ENCODE peak calls at places on chromosomes 7 and 10, in nine cellular contexts. One of them, this sample, is unnamed.
A peak's percentile ranks its signal among the peaks of the same experiment; 100 is the strongest.

GRCh38 chr7:120564145-120564544 is 291.2 kb downstream of the KCND2 start:
- DNase-seq in fibroblast of the aortic adventitia: no peak
- DNase-seq in aorta: no peak
- DNase-seq in pancreas: no peak
- DNase-seq in NCI-H1105: no peak
- DNase-seq in fibroblast of pulmonary artery: no peak
- DNase-seq in COR-L47: no peak
- DNase-seq in NCI-H69: no peak
- DNase-seq in endothelial cell of umbilical vein: no peak
- DNase-seq in this sample: no peak

GRCh38 chr10:110706690-110707098 is 62.6 kb downstream of the RBM20 start:
- DNase-seq in NCI-H1105: no peak
- DNase-seq in fibroblast of the aortic adventitia: peak; percentile 84
- DNase-seq in fibroblast of pulmonary artery: peak; percentile 60
- DNase-seq in NCI-H69: no peak
- DNase-seq in aorta: no peak
- DNase-seq in endothelial cell of umbilical vein: no peak
- DNase-seq in pancreas: no peak
- DNase-seq in COR-L47: no peak
- DNase-seq in this sample: no peak

GRCh38 chr10:58291538-58292174 is 22.7 kb downstream of the CISD1 start:
- DNase-seq in endothelial cell of umbilical vein: peak; percentile 72
- DNase-seq in COR-L47: peak; percentile 61
- DNase-seq in NCI-H69: peak; percentile 58
- DNase-seq in aorta: no peak
- DNase-seq in fibroblast of pulmonary artery: peak; percentile 82
- DNase-seq in pancreas: peak; percentile 36
- DNase-seq in NCI-H1105: peak; percentile 14
- DNase-seq in fibroblast of the aortic adventitia: peak; percentile 81
- DNase-seq in this sample: peak; percentile 17

GRCh38 chr10:78898341-78899097 is 170.2 kb upstream of the ZMIZ1 start:
- DNase-seq in NCI-H69: no peak
- DNase-seq in pancreas: no peak
- DNase-seq in NCI-H1105: no peak
- DNase-seq in aorta: no peak
- DNase-seq in fibroblast of the aortic adventitia: no peak
- DNase-seq in COR-L47: no peak
- DNase-seq in endothelial cell of umbilical vein: no peak
- DNase-seq in fibroblast of pulmonary artery: no peak
- DNase-seq in this sample: no peak

GRCh38 chr10:78559514-78560392 is 509.0 kb upstream of the ZMIZ1 start:
- DNase-seq in fibroblast of pulmonary artery: no peak
- DNase-seq in pancreas: no peak
- DNase-seq in NCI-H1105: no peak
- DNase-seq in fibroblast of the aortic adventitia: no peak
- DNase-seq in endothelial cell of umbilical vein: no peak
- DNase-seq in NCI-H69: peak; percentile 95
- DNase-seq in COR-L47: peak; percentile 58
- DNase-seq in aorta: no peak
- DNase-seq in this sample: no peak

GRCh38 chr7:46522354-46522906 is 601.4 kb upstream of the IGFBP3 start:
- DNase-seq in pancreas: no peak
- DNase-seq in fibroblast of the aortic adventitia: no peak
- DNase-seq in NCI-H69: no peak
- DNase-seq in COR-L47: no peak
- DNase-seq in NCI-H1105: no peak
- DNase-seq in aorta: no peak
- DNase-seq in fibroblast of pulmonary artery: no peak
- DNase-seq in endothelial cell of umbilical vein: no peak
- DNase-seq in this sample: no peak

GRCh38 chr10:99520040-99520803 is 12.5 kb upstream of the NKX2-3 start:
- DNase-seq in aorta: no peak
- DNase-seq in NCI-H1105: no peak
- DNase-seq in endothelial cell of umbilical vein: no peak
- DNase-seq in fibroblast of pulmonary artery: no peak
- DNase-seq in NCI-H69: no peak
- DNase-seq in pancreas: no peak
- DNase-seq in COR-L47: no peak
- DNase-seq in fibroblast of the aortic adventitia: no peak
- DNase-seq in this sample: no peak

GRCh38 chr10:46543379-46544014 is 13.0 kb downstream of the GPRIN2 start:
- DNase-seq in aorta: peak; percentile 45
- DNase-seq in fibroblast of pulmonary artery: no peak
- DNase-seq in endothelial cell of umbilical vein: no peak
- DNase-seq in pancreas: peak; percentile 10
- DNase-seq in NCI-H69: no peak
- DNase-seq in fibroblast of the aortic adventitia: no peak
- DNase-seq in COR-L47: no peak
- DNase-seq in NCI-H1105: no peak
- DNase-seq in this sample: no peak